ENCODE peak calls at places on chromosomes 5 and 9, in five cellular contexts. A is brain microvascular endothelial cell, U is left ventricle myocardium inferior, T is tibial artery, R is kidney. L is an unnamed sample.

GRCh38 chr5:178644826-178645545 is 18.1 kb upstream of the CLK4 start:
- DNase-seq in A (peak), U (no peak), T (no peak), R (no peak), L (no peak)

GRCh38 chr5:125083932-125084331 is 337.5 kb upstream of the ZNF608 start:
- DNase-seq in A (peak), U (no peak), T (no peak), R (no peak), L (no peak)

GRCh38 chr5:53397845-53398244 is 82.6 kb upstream of the FST start:
- DNase-seq in A (peak), U (peak), T (peak), R (no peak), L (no peak)

GRCh38 chr5:169914766-169915165 is 65.5 kb downstream of the INSYN2B start:
- DNase-seq in A (peak), U (peak), T (no peak), R (peak), L (no peak)

GRCh38 chr5:95440825-95441224 is 49.7 kb downstream of the FAM81B start:
- DNase-seq in A (no peak), U (no peak), T (no peak), R (no peak), L (no peak)

GRCh38 chr5:34930870-34931269 is 1.5 kb downstream of the DNAJC21 start:
- DNase-seq in A (no peak), U (no peak), T (no peak), R (no peak), L (no peak)

GRCh38 chr5:141411575-141411974 is 1.2 kb upstream of the PCDHGA10 start:
- DNase-seq in A (no peak), U (no peak), T (no peak), R (no peak), L (no peak)

GRCh38 chr5:165502893-165503696 is 1997.7 kb downstream of the MAT2B start:
- DNase-seq in A (no peak), U (no peak), T (no peak), R (no peak), L (no peak)

GRCh38 chr5:115607935-115608334 is 5.7 kb upstream of the TICAM2 start:
- DNase-seq in A (no peak), U (no peak), T (no peak), R (no peak), L (no peak)

GRCh38 chr9:86069206-86069869 is 30.0 kb downstream of the GOLM1 start:
- DNase-seq in A (no peak), U (no peak), T (no peak), R (no peak), L (no peak)

GRCh38 chr9:128393971-128394370 is 22.8 kb downstream of the URM1 start:
- DNase-seq in A (no peak), U (no peak), T (no peak), R (no peak), L (no peak)

GRCh38 chr9:93642961-93643360 is 66.6 kb downstream of the PHF2 start:
- DNase-seq in A (peak), U (no peak), T (no peak), R (no peak), L (no peak)

GRCh38 chr9:70924905-70925547 is 196.4 kb downstream of the TRPM3 start:
- DNase-seq in A (peak), U (no peak), T (peak), R (no peak), L (peak)

GRCh38 chr5:71836084-71836483 is 117.0 kb downstream of the CARTPT start:
- DNase-seq in A (peak), U (no peak), T (no peak), R (no peak), L (no peak)

DNA sequence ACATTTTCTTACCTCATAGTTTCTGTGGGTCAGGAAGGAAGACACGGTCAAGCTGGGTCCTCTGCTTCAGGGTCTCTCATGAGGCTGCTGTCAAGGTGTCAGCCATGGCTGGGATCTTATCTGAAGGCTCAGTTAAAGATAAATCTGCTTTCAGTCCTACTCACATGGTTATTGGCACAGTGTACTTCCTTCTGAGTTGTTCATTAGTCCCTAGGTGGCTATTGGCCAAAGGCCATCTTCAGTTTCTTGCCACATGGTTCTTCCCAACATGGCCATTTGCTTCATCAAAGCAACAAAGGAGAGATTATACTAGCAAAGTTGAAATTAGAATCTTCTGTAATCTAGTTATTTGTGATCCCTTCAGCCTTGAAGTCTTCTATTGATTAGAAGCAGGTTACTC is 25.3 kb downstream of the TDRD7 start:
- DNase-seq in A (no peak), U (no peak), T (no peak), R (no peak), L (no peak)
- H3K27ac ChIP-seq in A (no peak), U (no peak), T (no peak), R (no peak), L (no peak)

GRCh38 chr9:751137-752051 is 90.1 kb upstream of the DMRT1 start:
- DNase-seq in A (peak), U (no peak), T (no peak), R (no peak), L (no peak)
- H3K4me3 ChIP-seq in A (no peak), U (no peak), T (no peak), R (no peak), L (no peak)

GRCh38 chr9:136665111-136665703 is 2.5 kb downstream of the EGFL7 start:
- DNase-seq in A (no peak), U (no peak), T (no peak), R (no peak), L (no peak)
- TF ChIP-seq CTCF in A (peak), U (peak), T (no peak), R (peak), L (peak)

DNA sequence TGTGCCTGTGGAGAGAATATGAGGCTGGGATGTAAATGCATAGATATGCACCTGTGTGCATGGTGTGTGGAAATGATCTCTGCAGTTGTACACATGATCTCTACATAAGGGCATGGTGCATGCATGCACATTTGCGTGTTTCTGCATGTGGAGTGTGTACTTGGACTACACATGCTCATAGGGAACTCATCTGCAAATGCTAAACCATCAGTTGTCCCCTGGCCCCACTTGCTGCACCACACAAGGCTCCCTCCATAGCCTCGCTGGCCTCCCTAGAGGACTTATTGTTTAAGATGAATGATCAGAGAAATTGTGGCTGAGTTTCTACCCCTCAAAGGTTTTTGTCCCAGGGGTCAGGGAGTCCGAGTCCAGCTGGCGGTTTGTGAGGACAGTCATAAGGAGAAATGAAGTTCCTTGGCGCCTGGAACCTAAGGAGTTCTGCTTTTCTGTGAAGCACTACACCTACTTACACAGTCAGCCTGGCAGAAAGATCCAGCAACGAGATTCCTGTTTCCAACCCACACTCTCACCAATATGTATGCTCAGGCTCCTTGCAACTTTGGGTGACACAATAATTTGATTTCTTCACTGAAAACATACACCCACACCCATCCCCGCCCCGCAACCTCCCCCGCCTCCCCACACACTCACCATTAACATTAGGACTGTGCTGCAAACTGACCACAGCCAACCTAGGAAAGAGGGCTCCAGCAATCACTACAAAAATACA is 79.9 kb upstream of the CPEB4 start:
- DNase-seq in A (no peak), U (no peak), T (no peak), R (no peak), L (no peak)
- H3K27ac ChIP-seq in A (no peak), U (no peak), T (no peak), R (no peak), L (no peak)

DNA sequence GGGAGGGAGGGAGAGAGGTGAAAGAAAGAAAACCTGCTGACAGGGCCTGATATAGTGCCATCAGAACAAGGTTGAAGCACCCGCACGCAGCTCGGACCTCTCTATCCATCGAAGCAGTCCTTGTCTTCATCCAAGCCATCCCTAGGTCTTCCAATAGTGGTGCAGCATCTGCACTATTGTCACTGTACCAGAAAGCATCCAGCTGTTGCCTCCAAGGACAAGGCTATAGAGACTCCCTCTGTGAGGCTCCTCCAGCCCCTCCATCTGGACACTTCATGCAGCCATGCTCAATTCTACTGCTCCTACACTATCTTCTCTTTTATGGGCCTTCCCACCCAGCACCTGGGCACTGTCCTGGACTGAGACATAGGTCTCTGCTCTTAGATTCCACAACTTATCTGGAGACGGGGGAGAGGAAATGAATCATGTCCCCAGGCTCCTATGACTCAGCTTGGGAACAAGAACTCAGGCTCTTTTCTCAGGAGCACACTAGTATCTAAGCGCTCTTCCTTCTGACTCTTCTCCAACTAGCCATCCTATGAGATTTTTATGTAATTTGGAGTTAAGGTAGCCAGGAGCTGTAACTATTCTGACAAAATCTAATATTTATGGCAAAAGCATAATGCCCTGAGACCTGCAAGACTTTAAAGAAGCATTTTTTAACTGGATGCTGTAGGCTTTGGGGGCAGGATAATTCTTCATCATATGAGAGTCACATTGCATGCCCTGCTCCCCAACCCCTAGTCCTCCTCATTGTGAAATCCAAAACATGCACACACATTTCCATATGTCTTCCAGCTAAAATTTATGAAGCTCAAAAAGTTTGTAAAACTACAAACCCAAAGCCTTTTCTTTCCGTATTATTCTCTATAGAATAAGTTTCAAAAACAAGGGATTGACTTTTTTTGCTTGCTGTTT is 446.8 kb downstream of the CCDC171 start:
- DNase-seq in A (peak), U (no peak), T (no peak), R (no peak), L (no peak)
- H3K4me3 ChIP-seq in A (no peak), U (no peak), T (no peak), R (no peak), L (no peak)

L was measured in pancreas.